ENCODE peak calls at places on chromosomes 16 and 17, in six cellular contexts. S, E, O, C, M and Q are unnamed samples.

GRCh38 chr16:2842340-2843000 is 12.4 kb downstream of the ZG16B start:
- DNase-seq in O (peak; percentile 87), S (peak; percentile 30), E (no peak), M (peak; percentile 88), C (no peak), Q (peak; percentile 32)

GRCh38 chr16:69496376-69496775 is 69.4 kb upstream of the NFAT5 start:
- DNase-seq in M (no peak), O (no peak), E (no peak), C (no peak), S (no peak), Q (no peak)

GRCh38 chr17:4313482-4314114 is 49.8 kb upstream of the ANKFY1 start:
- DNase-seq in M (no peak), O (no peak), E (no peak), S (no peak), C (no peak), Q (no peak)

GRCh38 chr17:38415250-38416194 is 12.7 kb upstream of the ARHGAP23 start:
- DNase-seq in E (peak; percentile 26), O (peak; percentile 69), M (no peak), C (peak; percentile 27), S (no peak), Q (peak; percentile 19)

GRCh38 chr16:28140788-28141618 is 70.8 kb downstream of the XPO6 start:
- DNase-seq in O (no peak), C (peak; percentile 79), E (no peak), M (peak; percentile 81), S (no peak), Q (no peak)

GRCh38 chr17:44095647-44096496 is 25.3 kb downstream of the G6PC3 start:
- DNase-seq in C (peak; percentile 81), O (peak; percentile 85), E (peak; percentile 79), M (no peak), S (peak; percentile 71), Q (peak; percentile 63)

GRCh38 chr17:61352408-61352770 is 47.3 kb upstream of the TBX2 start:
- DNase-seq in O (no peak), S (no peak), C (no peak), M (no peak), E (no peak), Q (no peak)

GRCh38 chr16:69424935-69425784 is 741 bp downstream of the CYB5B start:
- DNase-seq in S (no peak), O (no peak), C (no peak), E (no peak), M (no peak), Q (no peak)

GRCh38 chr16:70270176-70270575 is 18.4 kb upstream of the EXOSC6 start:
- DNase-seq in O (no peak), S (no peak), E (no peak), C (no peak), M (no peak), Q (no peak)

GRCh38 chr16:27805828-27806351 is 255.9 kb downstream of the KATNIP start:
- DNase-seq in O (no peak), E (no peak), M (no peak), C (no peak), S (no peak), Q (no peak)

GRCh38 chr16:25812215-25812614 is 120.5 kb downstream of the HS3ST4 start:
- DNase-seq in E (no peak), M (no peak), O (no peak), S (no peak), C (no peak), Q (no peak)

GRCh38 chr16:59988591-59988990 is 1254.5 kb upstream of the GOT2 start:
- DNase-seq in M (no peak), O (no peak), C (peak; percentile 32), E (no peak), S (no peak), Q (no peak)

GRCh38 chr16:14056970-14057369 is 14.1 kb upstream of the MRTFB start:
- DNase-seq in E (no peak), S (no peak), C (peak; percentile 15), M (no peak), O (no peak), Q (no peak)

GRCh38 chr16:46853713-46854443 is 22.9 kb upstream of the C16orf87 start:
- DNase-seq in C (peak; percentile 57), O (peak; percentile 90), S (peak; percentile 71), E (peak; percentile 36), M (peak; percentile 71), Q (peak; percentile 73)

GRCh38 chr17:39946551-39947330 is 16.1 kb upstream of the GSDMA start:
- DNase-seq in S (no peak), O (no peak), E (no peak), C (peak; percentile 74), M (no peak), Q (no peak)

GRCh38 chr16:22302776-22303363 is 5.7 kb downstream of the POLR3E start:
- DNase-seq in O (no peak), E (no peak), S (no peak), C (no peak), M (no peak), Q (no peak)

GRCh38 chr17:8872036-8872704 is 4.7 kb upstream of the PIK3R6 start:
- DNase-seq in S (no peak), M (no peak), E (no peak), O (no peak), C (no peak), Q (no peak)

GRCh38 chr16:89600427-89600826 is 13.0 kb upstream of the DPEP1 start:
- DNase-seq in C (peak; percentile 23), E (no peak), O (no peak), S (no peak), M (no peak), Q (no peak)

GRCh38 chr17:79534851-79535727 is 75.8 kb downstream of the RBFOX3 start:
- DNase-seq in S (no peak), C (no peak), O (no peak), M (no peak), E (no peak), Q (no peak)

GRCh38 chr17:82035488-82035887 is 2.0 kb downstream of the DCXR start:
- DNase-seq in O (no peak), M (no peak), E (no peak), S (no peak), C (no peak), Q (no peak)

GRCh38 chr17:78250891-78251772 is 19.7 kb downstream of the TMEM235 start:
- DNase-seq in M (peak; percentile 89), C (peak; percentile 70), S (peak; percentile 80), E (peak; percentile 54), O (peak; percentile 96), Q (peak; percentile 95)

GRCh38 chr17:21295036-21295952 is 10.8 kb downstream of the MAP2K3 start:
- DNase-seq in S (peak; percentile 80), E (no peak), O (no peak), M (no peak), C (peak; percentile 42), Q (no peak)

GRCh38 chr17:62618647-62619412 is 8.6 kb upstream of the MRC2 start:
- DNase-seq in C (no peak), M (no peak), O (no peak), E (no peak), S (no peak), Q (no peak)

GRCh38 chr17:5662409-5663150 is 78.3 kb upstream of the NLRP1 start:
- DNase-seq in O (no peak), M (no peak), E (no peak), C (no peak), S (no peak), Q (no peak)

GRCh38 chr17:14701901-14702300 is 401.0 kb downstream of the HS3ST3B1 start:
- DNase-seq in O (no peak), S (no peak), C (no peak), E (no peak), M (no peak), Q (no peak)

GRCh38 chr16:1788095-1788707 is 5.3 kb downstream of the IGFALS start:
- DNase-seq in O (no peak), S (no peak), E (no peak), C (no peak), M (no peak), Q (no peak)

GRCh38 chr17:44884941-44885340 is 14.3 kb downstream of the EFTUD2 start:
- DNase-seq in E (no peak), C (no peak), M (no peak), O (no peak), S (no peak), Q (no peak)

GRCh38 chr16:78184554-78185183 is 85.2 kb downstream of the WWOX start:
- DNase-seq in O (no peak), M (no peak), S (no peak), E (peak; percentile 67), C (peak; percentile 18), Q (no peak)

GRCh38 chr17:74987909-74988711 is 678 bp downstream of the CDR2L start:
- DNase-seq in E (peak; percentile 29), C (peak; percentile 39), O (peak; percentile 78), S (peak; percentile 90), M (no peak), Q (peak; percentile 49)
- TF ChIP-seq CTCF in E (peak; percentile 44), C (peak; percentile 34), O (no peak), S (peak; percentile 60), M (no peak), Q (no peak)

GRCh38 chr17:19317359-19318095 is 45.0 kb downstream of the B9D1 start:
- DNase-seq in M (no peak), E (peak; percentile 21), S (peak; percentile 85), C (no peak), O (peak; percentile 94), Q (peak; percentile 84)
- TF ChIP-seq CTCF in M (no peak), E (no peak), S (peak; percentile 52), C (no peak), O (no peak), Q (no peak)

GRCh38 chr16:445566-445965 is 20.1 kb downstream of the RAB11FIP3 start:
- DNase-seq in M (no peak), O (no peak), S (no peak), E (no peak), C (no peak), Q (no peak)
- TF ChIP-seq CTCF in M (no peak), O (no peak), S (no peak), E (no peak), C (no peak), Q (no peak)

GRCh38 chr17:77240976-77241375 is 100.2 kb downstream of the SEC14L1 start:
- DNase-seq in O (no peak), E (no peak), S (no peak), M (no peak), C (no peak), Q (no peak)

GRCh38 chr17:77247048-77247541 is 106.3 kb downstream of the SEC14L1 start:
- DNase-seq in O (peak; percentile 95), C (no peak), E (peak; percentile 41), S (peak; percentile 87), M (peak; percentile 93), Q (peak; percentile 97)

GRCh38 chr17:77246110-77247047 is 105.6 kb downstream of the SEC14L1 start:
- DNase-seq in M (peak; percentile 52), S (no peak), O (no peak), E (no peak), C (no peak), Q (no peak)

GRCh38 chr17:77245162-77245926 is 104.6 kb downstream of the SEC14L1 start:
- DNase-seq in E (no peak), M (no peak), S (no peak), O (no peak), C (no peak), Q (no peak)

DNA sequence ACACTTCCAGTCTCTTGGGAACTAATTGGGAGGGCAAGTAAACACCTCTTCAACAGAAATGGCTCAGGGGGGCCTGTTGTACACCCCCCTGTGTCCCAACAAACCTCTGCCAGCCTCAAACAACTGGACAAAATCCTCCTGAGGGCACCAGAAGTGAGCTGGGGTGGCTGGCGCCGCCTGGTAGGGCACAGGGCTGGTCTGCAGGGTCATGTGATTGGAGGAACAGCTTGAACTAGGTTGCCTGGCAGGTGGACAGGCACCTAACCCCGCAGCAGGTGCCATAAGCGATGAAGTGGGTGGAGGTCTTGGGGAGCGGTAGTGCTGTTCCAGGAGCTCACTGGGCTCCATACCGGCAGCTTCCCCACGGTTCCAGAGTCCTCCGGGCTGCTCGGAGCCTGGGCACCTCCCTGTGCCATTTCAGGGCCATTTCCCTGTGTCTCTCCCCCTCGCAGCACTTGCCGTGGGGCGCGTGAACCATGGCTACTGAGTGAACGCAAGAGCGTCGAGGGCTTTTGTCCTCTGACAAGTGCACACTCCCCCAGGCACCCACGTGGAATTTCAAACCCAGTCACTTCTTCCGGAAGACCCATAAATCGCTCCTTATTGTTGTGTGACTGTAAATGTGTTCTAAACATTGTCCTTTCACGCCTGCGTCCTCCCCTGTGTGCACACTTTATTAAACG is 101.5 kb downstream of the SEC14L1 start:
- DNase-seq in E (no peak), M (no peak), S (no peak), C (no peak), O (no peak), Q (no peak)
- TF ChIP-seq CTCF in E (no peak), M (no peak), S (no peak), C (no peak), O (no peak), Q (no peak)